ENCODE peak calls at places on chromosomes 11 and 22, in six cellular contexts. O, B, M, G, K and J are unnamed samples.

GRCh38 chr11:122721964-122722266 is 66.4 kb downstream of the UBASH3B start:
- DNase-seq in B (no peak), O (no peak), K (no peak), M (peak), G (no peak), J (peak)

GRCh38 chr22:48378673-48379072 is 1449.0 kb downstream of the BRD1 start:
- DNase-seq in O (no peak), B (no peak), K (no peak), G (no peak), M (no peak), J (no peak)

GRCh38 chr11:110430267-110431211 is 791 bp downstream of the FDX1 start:
- DNase-seq in O (no peak), K (peak), M (peak), B (no peak), G (peak), J (peak)

GRCh38 chr11:60363542-60364525 is 14.5 kb upstream of the MS4A7 start:
- DNase-seq in K (peak), O (peak), G (peak), M (peak), B (peak), J (peak)

GRCh38 chr22:41919357-41920224 is 4.7 kb upstream of the SHISA8 start:
- DNase-seq in O (no peak), K (peak), B (peak), M (peak), G (peak), J (peak)

GRCh38 chr11:65525659-65526480 is 987 bp downstream of the SCYL1 start:
- DNase-seq in G (no peak), B (no peak), O (no peak), K (no peak), M (no peak), J (peak)

GRCh38 chr11:45771942-45772522 is 32.9 kb upstream of the SLC35C1 start:
- DNase-seq in K (peak), B (peak), O (peak), G (peak), M (peak), J (peak)

GRCh38 chr22:47423861-47424820 is 661.7 kb downstream of the TBC1D22A start:
- DNase-seq in G (no peak), K (no peak), M (no peak), O (no peak), B (no peak), J (no peak)

GRCh38 chr11:17405232-17406005 is 17.0 kb upstream of the KCNJ11 start:
- DNase-seq in G (peak), M (peak), O (peak), K (no peak), B (no peak), J (no peak)

GRCh38 chr22:46234851-46235437 is 15.1 kb downstream of the CDPF1 start:
- DNase-seq in M (no peak), G (no peak), O (no peak), B (no peak), K (no peak), J (no peak)

GRCh38 chr11:121535122-121535796 is 82.5 kb upstream of the SORL1-AS1 start:
- DNase-seq in K (no peak), B (no peak), M (no peak), O (no peak), G (no peak), J (no peak)

GRCh38 chr22:38257170-38257569 is 15.6 kb downstream of the TMEM184B start:
- DNase-seq in K (no peak), O (no peak), B (no peak), G (no peak), M (peak), J (no peak)

GRCh38 chr11:34909955-34910354 is 6.2 kb downstream of the APIP start:
- DNase-seq in B (no peak), K (no peak), M (peak), G (no peak), O (no peak), J (no peak)

GRCh38 chr11:88295028-88295427 is 42.5 kb downstream of the CTSC start:
- DNase-seq in K (no peak), B (no peak), O (no peak), M (no peak), G (no peak), J (no peak)

GRCh38 chr11:44939673-44940072 is 11.0 kb downstream of the TP53I11 start:
- DNase-seq in B (no peak), G (no peak), M (peak), K (no peak), O (peak), J (no peak)

GRCh38 chr11:14029415-14029814 is 66.9 kb downstream of the SPON1 start:
- DNase-seq in B (peak), G (peak), O (no peak), M (peak), K (no peak), J (no peak)

GRCh38 chr11:12066799-12067508 is 43.4 kb upstream of the MICAL2 start:
- DNase-seq in B (no peak), K (no peak), M (peak), O (no peak), G (peak), J (peak)

GRCh38 chr22:27613099-27614089 is 188.2 kb downstream of the MN1 start:
- DNase-seq in O (no peak), K (no peak), M (no peak), G (no peak), B (no peak), J (no peak)

GRCh38 chr22:42962295-42963230 is 52.4 kb downstream of the PACSIN2 start:
- DNase-seq in K (no peak), M (peak), B (no peak), O (no peak), G (peak), J (peak)

GRCh38 chr22:25908212-25908611 is 166.2 kb downstream of the MYO18B start:
- DNase-seq in K (no peak), O (no peak), G (no peak), B (no peak), M (no peak), J (no peak)

GRCh38 chr11:69127884-69128283 is 27.9 kb upstream of the SMIM38 start:
- DNase-seq in G (no peak), O (no peak), M (no peak), K (no peak), B (no peak), J (no peak)
- H3K27ac ChIP-seq in G (no peak), O (no peak), M (no peak), K (no peak), B (no peak), J (no peak)

GRCh38 chr22:35835998-35836691 is 118.5 kb downstream of the APOL5 start:
- DNase-seq in O (peak), G (peak), B (peak), M (peak), K (peak), J (peak)
- H3K27ac ChIP-seq in O (peak), G (peak), B (no peak), M (peak), K (no peak), J (peak)

GRCh38 chr22:21881841-21882753 is 14.7 kb upstream of the MAPK1 start:
- DNase-seq in O (no peak), M (no peak), B (no peak), K (no peak), G (no peak), J (no peak)

GRCh38 chr22:21889251-21889990 is 22.0 kb upstream of the MAPK1 start:
- DNase-seq in B (no peak), K (no peak), M (no peak), O (no peak), G (no peak), J (no peak)

GRCh38 chr22:21887841-21888240 is 20.4 kb upstream of the MAPK1 start:
- DNase-seq in G (no peak), M (no peak), O (no peak), K (no peak), B (no peak), J (no peak)
- H3K27ac ChIP-seq in G (no peak), M (no peak), O (no peak), K (no peak), B (no peak), J (no peak)

DNA sequence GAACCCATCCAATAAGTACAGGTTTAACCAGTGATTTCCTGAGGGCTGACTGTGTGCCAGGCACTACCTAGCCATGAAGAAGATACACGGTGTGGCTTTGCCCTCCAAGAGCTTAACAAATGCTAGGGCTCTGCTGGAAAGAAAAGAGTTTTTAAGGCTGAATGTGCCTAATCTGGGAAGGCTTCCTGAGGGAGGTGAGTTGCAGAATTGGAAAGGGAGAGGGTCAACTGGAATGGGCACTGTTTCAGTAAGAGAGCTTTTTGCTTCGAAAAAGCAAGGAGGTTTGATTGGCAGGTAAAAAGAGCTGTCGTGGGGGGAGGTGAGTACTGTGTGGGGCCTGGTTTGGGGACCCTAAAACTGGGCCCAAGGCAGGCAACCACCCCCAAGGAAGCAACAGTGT is 2.7 kb downstream of the FAM83F start:
- DNase-seq in M (no peak), B (no peak), O (no peak), G (no peak), K (no peak), J (no peak)
- H3K27ac ChIP-seq in M (no peak), B (no peak), O (no peak), G (peak), K (no peak), J (no peak)

DNA sequence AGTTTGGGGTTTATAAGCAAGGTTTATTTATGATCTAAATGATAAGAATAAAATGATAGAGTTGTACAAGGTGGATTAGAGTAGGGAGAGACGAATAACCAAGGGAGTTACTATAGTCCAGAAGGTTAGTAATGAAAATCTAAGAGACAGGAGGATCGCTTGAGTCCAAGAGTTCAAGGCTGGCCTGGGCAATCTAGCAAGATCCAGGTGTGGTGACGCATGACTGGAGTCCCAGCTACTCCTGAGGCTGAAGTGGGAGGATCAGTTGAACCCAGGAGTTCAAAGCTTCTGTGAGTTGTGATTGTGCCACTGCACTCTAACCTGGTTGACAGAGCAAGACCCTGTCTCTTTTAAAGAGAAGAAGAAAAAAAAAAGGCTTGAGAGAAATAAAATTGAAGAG is 12.3 kb downstream of the HMGXB4 start:
- DNase-seq in B (no peak), O (no peak), K (no peak), G (no peak), M (no peak), J (no peak)
- H3K27ac ChIP-seq in B (no peak), O (no peak), K (no peak), G (no peak), M (no peak), J (no peak)

GRCh38 chr11:6327806-6328205 is 7.5 kb upstream of the CAVIN3 start:
- DNase-seq in G (no peak), M (no peak), K (no peak), B (no peak), O (no peak), J (no peak)

GRCh38 chr11:6328321-6328720 is 8.0 kb upstream of the CAVIN3 start:
- DNase-seq in O (no peak), M (peak), G (no peak), K (no peak), B (no peak), J (no peak)

GRCh38 chr11:6326980-6327379 is 6.7 kb upstream of the CAVIN3 start:
- DNase-seq in K (no peak), M (no peak), B (no peak), G (no peak), O (no peak), J (no peak)

GRCh38 chr11:6323291-6323905 is 3.1 kb upstream of the CAVIN3 start:
- DNase-seq in K (no peak), B (no peak), M (no peak), G (no peak), O (no peak), J (no peak)

GRCh38 chr11:6326303-6326702 is 6.0 kb upstream of the CAVIN3 start:
- DNase-seq in O (no peak), M (no peak), K (no peak), G (no peak), B (no peak), J (no peak)
- H3K27ac ChIP-seq in O (no peak), M (no peak), K (no peak), G (no peak), B (no peak), J (no peak)

GRCh38 chr11:76654310-76654851 is 16.2 kb downstream of the LRRC32 start:
- DNase-seq in K (no peak), M (peak), O (peak), B (no peak), G (peak), J (peak)
- H3K27ac ChIP-seq in K (no peak), M (peak), O (peak), B (no peak), G (peak), J (peak)

DNA sequence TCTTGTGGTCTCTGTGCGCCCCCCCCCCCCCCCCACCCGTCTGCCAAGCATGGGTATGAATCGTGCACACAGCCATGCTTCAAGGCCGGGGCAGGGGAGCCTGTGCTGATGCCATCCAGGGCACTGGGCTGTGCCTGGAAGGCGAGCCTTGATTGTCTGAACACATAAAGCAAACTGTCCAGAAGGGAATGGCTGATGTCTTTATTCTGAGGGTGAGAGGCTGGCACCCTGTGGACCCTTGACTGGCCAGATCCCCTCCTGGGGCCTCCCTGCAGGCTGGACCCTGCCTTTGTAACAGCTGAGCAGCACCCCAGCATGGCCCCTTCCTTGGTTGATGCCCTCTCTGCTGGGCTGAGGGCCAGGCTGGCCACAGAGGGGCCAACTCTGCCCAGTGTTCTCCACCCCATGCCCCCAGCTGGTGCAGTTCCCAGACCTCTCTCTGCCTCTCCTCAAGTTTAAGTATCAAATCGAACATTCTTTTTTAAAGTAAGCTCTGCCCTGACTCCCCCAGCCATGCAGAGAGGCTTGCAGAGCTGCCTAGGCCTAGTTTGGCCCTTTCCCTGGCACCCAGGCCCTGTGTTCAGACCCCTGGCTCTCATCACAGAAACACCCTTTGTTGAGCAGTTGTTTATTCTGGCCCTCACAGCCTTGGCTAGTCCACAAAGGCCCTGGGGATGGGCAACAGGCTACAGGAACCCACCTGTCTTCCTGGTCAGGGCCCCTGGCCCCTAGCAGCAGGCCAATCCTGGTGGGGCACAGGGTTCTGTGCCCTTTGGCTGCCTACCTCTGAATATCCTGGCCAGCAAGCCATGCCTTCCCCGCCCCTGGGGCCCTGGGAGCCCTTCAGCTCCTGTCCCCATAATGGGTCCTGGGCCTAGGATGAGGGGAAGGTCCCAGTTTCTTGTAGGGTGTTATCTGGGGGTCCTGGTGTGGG is 3.9 kb upstream of the RANBP1 start:
- DNase-seq in G (no peak), K (no peak), M (no peak), B (no peak), O (no peak), J (no peak)
- H3K27ac ChIP-seq in G (no peak), K (peak), M (peak), B (no peak), O (no peak), J (no peak)